ENCODE peak calls at places on chromosomes 16 and 17, in four cellular contexts. O is dorsolateral prefrontal cortex, W is brain microvascular endothelial cell, H is fibroblast of the aortic adventitia. T is an unnamed sample.

GRCh38 chr17:33779399-33779697 is 475.7 kb upstream of the CCL2 start:
- DNase-seq in O (no peak), W (no peak), H (no peak), T (no peak)

GRCh38 chr17:29292071-29292991 is 1.6 kb downstream of the NUFIP2 start:
- DNase-seq in O (peak), W (no peak), H (peak), T (peak)

GRCh38 chr17:31674305-31674704 is 184.7 kb downstream of the COPRS start:
- DNase-seq in O (no peak), W (peak), H (peak), T (peak)

GRCh38 chr17:79950711-79951110 is 85.0 kb downstream of the TBC1D16 start:
- DNase-seq in O (peak), W (no peak), H (no peak), T (no peak)

GRCh38 chr17:50973557-50974494 is 107.7 kb upstream of the TOB1 start:
- DNase-seq in O (no peak), W (no peak), H (no peak), T (no peak)

GRCh38 chr17:79939755-79940154 is 95.9 kb downstream of the TBC1D16 start:
- DNase-seq in O (no peak), W (no peak), H (no peak), T (no peak)

GRCh38 chr16:49776085-49776501 is 79.8 kb downstream of the ZNF423 start:
- DNase-seq in O (no peak), W (peak), H (no peak), T (peak)

GRCh38 chr16:87790278-87791023 is 24.7 kb upstream of the KLHDC4 start:
- DNase-seq in O (no peak), W (no peak), H (peak), T (peak)

GRCh38 chr16:15482068-15482747 is 47.8 kb downstream of the BMERB1 start:
- DNase-seq in O (peak), W (peak), H (peak), T (peak)

GRCh38 chr17:45110676-45111611 is 21.4 kb downstream of the PLCD3 start:
- DNase-seq in O (peak), W (no peak), H (peak), T (no peak)

GRCh38 chr16:47523342-47524006 is 62.3 kb downstream of the PHKB start:
- DNase-seq in O (no peak), W (no peak), H (no peak), T (no peak)

GRCh38 chr17:63369233-63369632 is 76.9 kb downstream of the CYB561 start:
- DNase-seq in O (no peak), W (peak), H (peak), T (peak)

GRCh38 chr16:585351-585750 is 4.5 kb upstream of the RAB40C start:
- DNase-seq in O (no peak), W (no peak), H (no peak), T (no peak)

GRCh38 chr16:69712914-69713581 is 13.3 kb downstream of the NQO1 start:
- DNase-seq in O (no peak), W (no peak), H (no peak), T (no peak)

GRCh38 chr16:75000481-75001081 is 1.8 kb downstream of the ZNRF1 start:
- DNase-seq in O (peak), W (no peak), H (peak), T (peak)

GRCh38 chr17:51258756-51259573 is 884 bp downstream of the MBTD1 start:
- DNase-seq in O (no peak), W (no peak), H (no peak), T (peak)

GRCh38 chr16:89890200-89890599 is 16.8 kb downstream of the TCF25 start:
- DNase-seq in O (no peak), W (no peak), H (no peak), T (no peak)

GRCh38 chr16:71474864-71475263 is 12.8 kb upstream of the ZNF23 start:
- DNase-seq in O (no peak), W (peak), H (peak), T (peak)

GRCh38 chr17:31580331-31581021 is 189.0 kb downstream of the RAB11FIP4 start:
- DNase-seq in O (no peak), W (peak), H (peak), T (peak)

GRCh38 chr16:74724820-74725549 is 24.3 kb upstream of the MLKL start:
- DNase-seq in O (peak), W (peak), H (peak), T (peak)

GRCh38 chr16:64417711-64418227 is 704.1 kb downstream of the CDH11 start:
- DNase-seq in O (no peak), W (peak), H (peak), T (peak)

GRCh38 chr17:2712300-2713043 is 908 bp upstream of the CLUH start:
- DNase-seq in O (no peak), W (no peak), H (no peak), T (no peak)

GRCh38 chr16:75491876-75492275 is 3.4 kb downstream of the CHST6 start:
- DNase-seq in O (peak), W (no peak), H (no peak), T (no peak)

GRCh38 chr16:3550851-3551847 is 26.1 kb downstream of the NLRC3 start:
- DNase-seq in O (no peak), W (no peak), H (no peak), T (no peak)

GRCh38 chr16:65922923-65923322 is 443.6 kb upstream of the CDH5 start:
- DNase-seq in O (no peak), W (no peak), H (no peak), T (no peak)

GRCh38 chr16:85861095-85861825 is 37.7 kb upstream of the IRF8 start:
- DNase-seq in O (no peak), W (no peak), H (no peak), T (no peak)

GRCh38 chr16:75250089-75250808 is 1.2 kb downstream of the BCAR1 start:
- DNase-seq in O (no peak), W (no peak), H (no peak), T (no peak)

GRCh38 chr17:80892019-80892855 is 99.4 kb upstream of the CHMP6 start:
- DNase-seq in O (peak), W (peak), H (peak), T (peak)

GRCh38 chr16:4767872-4768548 is 1.0 kb upstream of the ZNF500 start:
- DNase-seq in O (no peak), W (peak), H (peak), T (peak)

DNA sequence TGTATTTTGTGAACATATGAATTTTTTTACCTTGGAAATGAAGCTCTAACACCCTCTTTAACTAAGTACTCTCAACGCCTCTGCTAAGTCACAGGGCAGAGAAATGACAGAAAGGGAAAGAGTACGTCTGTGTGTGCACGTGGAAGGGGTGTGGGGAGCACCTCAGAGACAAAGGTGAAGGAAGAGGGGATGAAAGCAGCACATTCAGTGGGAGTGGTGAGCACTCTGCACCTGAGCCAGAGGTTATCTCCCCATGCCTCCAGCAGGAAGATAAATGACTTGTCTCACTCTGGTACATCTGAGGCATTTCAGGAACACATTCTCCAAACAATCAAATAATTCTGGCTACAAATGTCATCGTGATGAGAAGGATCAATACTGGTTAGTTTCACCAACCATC is 15.0 kb downstream of the GNA13 start:
- DNase-seq in O (no peak), W (no peak), H (no peak), T (no peak)
- H3K4me3 ChIP-seq in O (no peak), W (no peak), H (peak), T (no peak)

GRCh38 chr16:6103561-6103960 is 1006.0 kb upstream of the EEF2KMT start:
- DNase-seq in O (no peak), W (no peak), H (no peak), T (no peak)
- TF ChIP-seq CTCF in O (no peak), W (no peak), H (no peak), T (no peak)

GRCh38 chr17:57862990-57863667 is 13.3 kb upstream of the MRPS23 start:
- DNase-seq in O (peak), W (no peak), H (no peak), T (no peak)
- H3K4me3 ChIP-seq in O (no peak), W (no peak), H (no peak), T (no peak)

DNA sequence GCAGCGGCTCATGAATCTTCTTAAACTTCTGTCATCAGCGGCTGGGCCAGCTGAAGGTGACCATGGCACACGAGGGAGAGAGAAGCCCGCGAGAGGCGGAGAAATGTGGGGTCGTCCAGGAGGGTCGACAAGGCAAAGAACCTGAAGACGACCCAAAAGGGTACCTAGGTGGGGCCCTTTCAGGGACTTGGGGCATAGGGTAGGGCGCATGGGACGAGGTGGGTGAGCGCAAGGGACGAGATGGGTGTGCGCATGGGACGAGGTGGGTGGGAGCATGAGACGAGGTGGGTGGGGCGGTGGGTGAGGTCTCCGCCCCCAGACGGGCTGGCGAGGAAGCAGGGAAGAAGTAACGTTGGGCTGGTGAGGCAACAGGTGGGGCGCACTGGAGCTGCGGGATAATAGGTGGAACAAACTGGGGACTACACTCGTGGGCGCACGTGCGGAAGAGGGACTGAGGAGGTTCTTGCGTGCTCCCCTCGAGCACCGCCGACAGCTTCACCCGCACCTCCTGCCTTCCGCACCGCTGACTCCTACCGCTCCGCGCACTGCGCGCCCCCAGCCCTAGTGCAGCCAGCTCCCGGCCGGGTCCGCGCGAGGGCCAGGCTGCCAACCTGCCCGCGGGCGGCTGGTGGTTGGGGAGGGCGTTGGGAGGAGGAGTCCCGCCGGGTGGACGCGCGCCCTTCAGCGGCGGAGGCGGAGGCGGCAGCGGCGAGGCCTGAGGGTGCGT is 23.2 kb upstream of the CRYM start:
- DNase-seq in O (peak), W (peak), H (peak), T (peak)
- TF ChIP-seq CTCF in O (no peak), W (no peak), H (peak), T (no peak)

DNA sequence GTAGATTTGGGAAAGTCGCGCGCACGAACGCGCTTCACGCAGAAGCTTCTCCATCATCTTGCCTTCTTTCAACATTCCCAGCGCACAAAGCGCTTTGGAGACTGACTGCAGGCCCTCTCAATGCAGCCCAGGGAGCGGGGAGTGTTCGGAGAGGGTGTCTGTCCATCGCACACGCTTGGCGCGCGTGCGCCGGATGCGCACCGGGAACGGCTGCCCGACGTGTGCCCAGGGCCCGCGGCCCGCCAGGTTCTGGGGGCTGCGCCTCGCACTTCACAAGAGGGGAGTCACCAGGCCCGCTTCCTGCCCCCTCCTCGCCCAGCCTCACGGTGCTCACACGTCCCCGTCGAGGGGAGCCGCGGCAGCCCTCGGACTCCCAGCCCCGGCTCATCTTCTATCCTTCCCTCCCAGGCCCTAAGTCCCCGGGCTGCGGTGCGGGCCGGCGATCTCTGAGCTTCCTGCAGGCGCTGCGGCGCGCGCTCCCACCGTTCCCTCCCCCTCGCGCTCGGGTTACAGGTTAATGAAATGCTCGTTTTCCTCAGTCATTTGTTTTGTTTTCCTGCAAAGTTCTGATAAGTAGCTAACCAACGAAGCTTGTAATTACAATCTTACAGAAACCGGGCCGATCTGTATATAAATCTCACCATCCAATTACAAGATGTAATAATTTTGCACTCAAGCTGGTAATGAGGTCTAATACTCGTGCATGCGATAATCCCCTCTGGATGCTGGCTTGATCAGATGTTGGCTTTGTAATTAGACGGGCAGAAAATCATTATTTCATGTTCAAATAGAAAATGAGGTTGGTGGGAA is 2.9 kb upstream of the IRX3 start:
- DNase-seq in O (no peak), W (no peak), H (no peak), T (no peak)
- H3K4me3 ChIP-seq in O (no peak), W (no peak), H (no peak), T (no peak)

GRCh38 chr16:73012341-73012740 is 35.6 kb downstream of the ZFHX3 start:
- DNase-seq in O (peak), W (no peak), H (no peak), T (no peak)

GRCh38 chr16:73014768-73015167 is 33.2 kb downstream of the ZFHX3 start:
- DNase-seq in O (peak), W (no peak), H (no peak), T (no peak)

GRCh38 chr16:73013974-73014373 is 34.0 kb downstream of the ZFHX3 start:
- DNase-seq in O (peak), W (no peak), H (no peak), T (no peak)

GRCh38 chr16:73010150-73010676 is 37.7 kb downstream of the ZFHX3 start:
- DNase-seq in O (no peak), W (no peak), H (no peak), T (no peak)

DNA sequence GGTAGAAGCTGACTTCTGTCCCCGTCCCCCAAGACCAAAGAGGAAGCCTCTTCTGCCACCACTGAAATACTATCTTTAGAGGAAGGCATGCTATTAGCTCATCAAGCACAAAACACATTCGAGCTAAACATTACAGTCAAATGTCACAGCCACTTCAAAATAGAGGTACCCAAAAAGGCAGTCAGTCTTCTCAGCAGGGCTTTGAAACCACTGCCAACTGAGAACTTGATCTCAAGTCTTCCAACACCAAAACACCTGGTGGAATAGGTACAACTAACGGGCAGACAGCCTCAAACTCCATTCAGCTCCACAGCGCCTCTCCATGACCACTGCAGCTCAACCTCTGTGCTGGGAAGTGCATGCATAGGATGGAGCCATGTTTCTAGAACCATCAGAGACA is 36.0 kb downstream of the ZFHX3 start:
- DNase-seq in O (peak), W (no peak), H (no peak), T (no peak)
- TF ChIP-seq CTCF in O (no peak), W (peak), H (no peak), T (no peak)

GRCh38 chr17:74842599-74843351 is 16.9 kb downstream of the GRIN2C start:
- DNase-seq in O (peak), W (peak), H (peak), T (peak)
- H3K4me3 ChIP-seq in O (peak), W (no peak), H (peak), T (peak)

DNA sequence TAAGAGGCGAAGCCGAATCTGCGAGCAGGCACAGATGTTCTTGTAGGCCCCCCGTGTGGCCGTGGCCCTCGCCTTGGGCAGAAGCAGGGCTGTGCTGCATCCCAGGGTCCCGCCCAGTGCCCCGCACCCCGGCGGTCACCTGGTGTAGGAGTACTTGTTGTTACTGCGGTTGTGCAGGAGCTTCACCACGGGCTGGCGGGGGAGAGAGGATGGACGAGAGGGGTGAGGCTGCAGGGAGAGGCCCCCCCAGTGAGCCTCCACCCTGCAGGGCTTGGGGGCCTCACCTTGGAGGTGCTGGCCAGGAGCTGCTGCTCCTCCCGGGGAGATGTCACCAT is 11.4 kb downstream of the ASPHD1 start:
- DNase-seq in O (no peak), W (no peak), H (no peak), T (no peak)
- TF ChIP-seq CTCF in O (no peak), W (no peak), H (no peak), T (no peak)

GRCh38 chr17:57407287-57408063 is 151.2 kb downstream of the MSI2 start:
- DNase-seq in O (no peak), W (no peak), H (no peak), T (no peak)

GRCh38 chr17:57406981-57407286 is 150.6 kb downstream of the MSI2 start:
- DNase-seq in O (no peak), W (no peak), H (no peak), T (no peak)

GRCh38 chr17:57404807-57405485 is 148.6 kb downstream of the MSI2 start:
- DNase-seq in O (no peak), W (no peak), H (no peak), T (no peak)

GRCh38 chr17:57405486-57406072 is 149.3 kb downstream of the MSI2 start:
- DNase-seq in O (no peak), W (no peak), H (no peak), T (no peak)

GRCh38 chr17:57406131-57406980 is 150.0 kb downstream of the MSI2 start:
- DNase-seq in O (peak), W (no peak), H (peak), T (no peak)
- H3K4me3 ChIP-seq in O (peak), W (no peak), H (no peak), T (no peak)